ENCODE peak calls at places on chromosomes 16 and 17, in eight cellular contexts. I is neural progenitor cell, S is cardiac muscle cell, U is thyroid gland, O is lower lobe of right lung, Y is esophagus squamous epithelium, J is GM23338, E is spleen. V is an unnamed sample. For H3K4me1, the result is how much of the 10 kb centered on the place peaks cover.

GRCh38 chr17:73536700-73537680 is 107.3 kb downstream of the SDK2 start:
- DNase-seq in I (peak), S (no peak), U (no peak), O (no peak), Y (no peak), J (no peak), E (no peak), V (no peak)

GRCh38 chr16:48539485-48540221 is 70.3 kb downstream of the N4BP1 start:
- DNase-seq in I (no peak), S (no peak), U (no peak), O (no peak), Y (no peak), J (no peak), E (no peak), V (no peak)

GRCh38 chr17:58120195-58120822 is 27.9 kb upstream of the OR4D1 start:
- DNase-seq in I (peak), S (peak), U (peak), O (no peak), Y (no peak), J (peak), E (no peak), V (no peak)

GRCh38 chr16:54430491-54431030 is 144.0 kb upstream of the IRX3 start:
- DNase-seq in I (peak), S (peak), U (peak), O (no peak), Y (no peak), J (no peak), E (no peak), V (no peak)

GRCh38 chr16:19118938-19119431 is 5.2 kb downstream of the ITPRIPL2 start:
- DNase-seq in I (no peak), S (peak), U (peak), O (no peak), Y (no peak), J (no peak), E (no peak), V (no peak)

GRCh38 chr17:67239597-67239996 is 5.4 kb downstream of the HELZ start:
- DNase-seq in I (no peak), S (peak), U (no peak), O (no peak), Y (no peak), J (no peak), E (no peak), V (no peak)

GRCh38 chr16:27718136-27718766 is 168.3 kb downstream of the KATNIP start:
- DNase-seq in I (no peak), S (no peak), U (no peak), O (no peak), Y (no peak), J (no peak), E (peak), V (no peak)

GRCh38 chr16:86227801-86228200 is 282.5 kb upstream of the FOXF1 start:
- DNase-seq in I (no peak), S (no peak), U (no peak), O (no peak), Y (no peak), J (no peak), E (no peak), V (no peak)

GRCh38 chr17:142102-142661 is 4.8 kb downstream of the SCGB1C2 start:
- DNase-seq in I (no peak), S (peak), U (no peak), O (peak), Y (no peak), J (peak), E (peak), V (peak)

GRCh38 chr17:59160203-59161025 is 4.9 kb downstream of the PRR11 start:
- DNase-seq in I (no peak), S (no peak), U (peak), O (no peak), Y (no peak), J (no peak), E (no peak), V (no peak)

GRCh38 chr17:5249615-5250014 is 15.0 kb upstream of the SCIMP start:
- DNase-seq in I (peak), S (peak), U (peak), O (no peak), Y (no peak), J (peak), E (peak), V (peak)

GRCh38 chr17:31398381-31399275 is 7.2 kb downstream of the RAB11FIP4 start:
- DNase-seq in I (no peak), S (no peak), U (no peak), O (no peak), Y (no peak), J (no peak), E (peak), V (no peak)

GRCh38 chr16:30557950-30558788 is at the start of gene ZNF764:
- DNase-seq in I (peak), S (peak), U (peak), O (peak), Y (peak), J (peak), E (peak), V (peak)

GRCh38 chr16:1778200-1779179 is 3.9 kb downstream of the SPSB3 start:
- DNase-seq in I (no peak), S (no peak), U (no peak), O (no peak), Y (no peak), J (no peak), E (peak), V (no peak)

GRCh38 chr17:20735796-20736195 is 156.3 kb downstream of the CDRT15L2 start:
- DNase-seq in I (no peak), S (no peak), U (no peak), O (no peak), Y (no peak), J (no peak), E (no peak), V (no peak)

GRCh38 chr17:50955667-50956120 is 89.5 kb upstream of the TOB1 start:
- DNase-seq in I (no peak), S (no peak), U (no peak), O (no peak), Y (no peak), J (no peak), E (no peak), V (no peak)

GRCh38 chr16:70573451-70574121 is 50.0 kb downstream of the SF3B3 start:
- DNase-seq in I (no peak), S (peak), U (peak), O (no peak), Y (no peak), J (peak), E (no peak), V (no peak)

GRCh38 chr16:29893553-29893952 is 5.8 kb downstream of the SEZ6L2 start:
- DNase-seq in I (no peak), S (no peak), U (no peak), O (no peak), Y (no peak), J (no peak), E (no peak), V (no peak)

GRCh38 chr16:61576476-61576875 is 459.8 kb downstream of the CDH8 start:
- DNase-seq in I (no peak), S (no peak), U (no peak), O (no peak), Y (no peak), J (no peak), E (no peak), V (no peak)

GRCh38 chr17:70780031-70780430 is 610.7 kb downstream of the KCNJ2 start:
- DNase-seq in I (no peak), S (peak), U (no peak), O (no peak), Y (no peak), J (no peak), E (no peak), V (no peak)

GRCh38 chr16:85133290-85133599 is 21.0 kb upstream of the CIBAR2 start:
- DNase-seq in I (no peak), S (no peak), U (no peak), O (no peak), Y (no peak), J (no peak), E (no peak), V (peak)

GRCh38 chr17:1123397-1124237 is 56.2 kb downstream of the ABR start:
- DNase-seq in I (peak), S (no peak), U (no peak), O (no peak), Y (no peak), J (peak), E (no peak), V (no peak)

GRCh38 chr17:29063992-29064391 is 21.1 kb downstream of the PIPOX start:
- DNase-seq in I (no peak), S (no peak), U (no peak), O (no peak), Y (no peak), J (no peak), E (no peak), V (no peak)

GRCh38 chr17:70271200-70271599 is 101.9 kb downstream of the KCNJ2 start:
- DNase-seq in I (peak), S (no peak), U (no peak), O (no peak), Y (no peak), J (no peak), E (no peak), V (no peak)

GRCh38 chr17:76556759-76557367 is 17.0 kb downstream of the PRCD start:
- DNase-seq in I (peak), S (peak), U (peak), O (peak), Y (no peak), J (peak), E (no peak), V (no peak)

DNA sequence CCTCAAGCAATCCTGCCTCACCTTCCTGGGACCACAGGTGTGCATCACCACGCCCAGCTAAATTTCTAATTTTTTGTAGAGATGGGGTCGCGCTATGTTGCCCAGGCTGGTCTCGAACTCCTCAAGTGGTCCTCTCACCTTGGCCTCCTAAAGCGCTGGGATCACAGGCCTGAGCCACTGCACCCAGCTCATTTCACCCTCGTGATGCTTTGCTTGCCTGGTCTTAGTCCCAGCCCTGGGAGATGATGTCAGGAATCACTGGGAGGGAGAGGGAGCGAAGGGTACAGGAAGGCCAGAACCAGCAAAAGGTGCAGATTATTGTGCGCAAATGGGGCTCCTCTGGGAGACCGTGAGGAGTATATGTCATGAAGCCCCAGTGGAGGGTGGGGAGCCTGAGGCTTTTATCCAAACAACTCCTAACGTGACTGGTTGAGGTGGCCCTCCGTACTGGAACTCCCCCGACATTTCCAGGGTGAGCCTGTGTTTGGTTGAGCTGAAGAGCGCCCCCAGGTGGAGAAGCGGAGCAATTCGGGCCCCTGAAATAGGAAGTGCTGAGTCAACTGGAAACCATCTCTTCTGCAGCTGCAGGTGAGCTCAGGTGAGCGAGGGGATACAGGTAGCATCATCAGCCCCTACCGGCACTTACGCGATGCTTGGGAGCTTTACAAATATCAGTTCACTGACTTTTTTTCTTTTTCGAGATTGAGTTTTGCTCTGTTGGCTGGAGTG is 41.2 kb upstream of the HAPSTR1 start:
- DNase-seq in I (peak), S (peak), U (no peak), O (no peak), Y (no peak), J (peak), E (no peak), V (no peak)
- TF ChIP-seq CTCF in I (peak), S (peak), U (no peak), O (peak), Y (no peak), J (peak), E (peak), V (no peak)

GRCh38 chr17:47724705-47725104 is 8.3 kb upstream of the TBX21 start:
- DNase-seq in I (no peak), S (no peak), U (no peak), O (no peak), Y (no peak), J (no peak), E (no peak), V (no peak)
- H3K4me1 ChIP-seq in I (under half), S (under half), U (under half), O (under half), Y (under half), J (under half), E (under half), V (under half)

DNA sequence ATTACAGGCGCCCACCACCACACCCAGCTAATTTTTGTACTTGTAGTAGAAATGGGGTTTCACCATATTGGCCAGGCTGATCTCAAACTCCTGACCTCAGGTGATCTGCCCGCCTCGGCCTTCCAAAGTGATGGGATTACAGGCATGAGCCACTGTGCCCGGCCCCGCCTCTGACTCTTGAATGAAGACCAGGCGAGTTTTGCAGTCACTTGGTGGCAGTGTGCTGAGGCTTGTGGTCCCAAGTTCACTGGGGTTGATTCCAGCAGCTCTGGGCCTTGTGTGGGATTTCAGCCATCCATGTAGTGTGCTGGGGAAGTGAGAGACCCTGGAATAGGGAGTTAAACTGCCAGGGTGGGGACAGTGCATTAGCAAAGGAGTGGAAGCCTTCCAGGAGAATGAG is 14.3 kb downstream of the PSKH1 start:
- DNase-seq in I (no peak), S (no peak), U (no peak), O (no peak), Y (no peak), J (no peak), E (no peak), V (no peak)
- TF ChIP-seq CTCF in I (no peak), S (no peak), U (no peak), O (no peak), Y (no peak), J (peak), E (no peak), V (no peak)

GRCh38 chr17:72472116-72472515 is 351.3 kb downstream of the SOX9 start:
- DNase-seq in I (no peak), S (no peak), U (no peak), O (no peak), Y (no peak), J (no peak), E (no peak), V (no peak)
- H3K4me1 ChIP-seq in I (under half), S (under half), U (half or more), O (under half), Y (under half), J (under half), E (under half), V (under half)

DNA sequence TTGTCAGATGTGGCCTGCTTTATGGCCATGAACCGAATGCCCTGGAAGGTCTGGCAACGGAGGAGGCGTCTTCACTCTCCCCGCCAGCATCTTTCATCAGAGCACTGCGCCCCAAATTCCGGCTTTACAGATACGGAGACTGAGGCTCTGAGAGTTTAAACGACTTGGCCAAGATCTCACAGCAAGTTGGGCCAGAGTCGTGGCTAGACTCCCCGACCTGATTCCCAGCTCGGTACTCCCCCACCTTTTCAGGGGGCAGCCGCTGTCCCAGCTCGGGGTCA is 1.7 kb downstream of the NGFR start:
- DNase-seq in I (no peak), S (no peak), U (no peak), O (no peak), Y (no peak), J (no peak), E (no peak), V (no peak)
- TF ChIP-seq CTCF in I (no peak), S (no peak), U (no peak), O (no peak), Y (no peak), J (no peak), E (no peak), V (no peak)

DNA sequence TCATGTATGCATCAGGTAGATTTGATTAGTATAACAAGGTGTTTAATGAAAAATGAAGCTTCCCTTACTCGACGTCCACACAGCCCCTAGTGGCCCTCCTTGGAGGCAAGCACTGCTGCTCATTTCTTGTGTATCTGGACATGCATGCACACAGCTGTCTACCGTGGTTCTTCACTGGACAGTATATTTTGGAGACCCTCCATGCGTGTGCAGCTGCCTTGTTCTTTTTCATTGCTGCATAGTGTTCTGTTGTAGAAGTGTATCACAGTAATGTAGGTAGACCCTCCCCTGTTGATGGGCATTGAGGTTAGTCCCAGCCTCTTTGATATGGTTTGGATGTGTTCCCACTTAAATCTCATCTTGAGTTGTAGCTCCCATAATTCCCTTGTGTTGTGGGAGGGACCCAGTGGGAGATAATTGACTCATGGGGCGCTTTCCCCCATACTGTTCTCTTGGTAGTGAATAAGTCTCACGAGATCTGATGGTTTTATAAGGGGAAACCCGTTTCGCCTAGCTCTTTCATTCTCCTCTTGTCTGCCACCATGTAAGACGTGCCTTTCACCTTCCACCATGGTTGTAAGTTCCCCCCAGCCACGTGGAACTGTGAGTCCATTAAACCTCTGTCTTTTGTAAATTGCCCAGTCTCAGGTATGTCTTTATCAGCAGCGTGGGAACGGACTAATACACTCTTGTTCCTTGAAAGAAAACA is 6.3 kb downstream of the CMIP start:
- DNase-seq in I (no peak), S (no peak), U (no peak), O (no peak), Y (no peak), J (no peak), E (no peak), V (no peak)
- H3K4me1 ChIP-seq in I (under half), S (under half), U (half or more), O (half or more), Y (half or more), J (half or more), E (under half), V (half or more)